ENCODE peak calls at places on chromosomes 11 and 22, in six cellular contexts. D, T, V, A, E and N are unnamed samples.

GRCh38 chr11:71214553-71215371 is 37.6 kb downstream of the SHANK2 start:
- DNase-seq in T (no peak), V (no peak), A (no peak), D (no peak), E (no peak), N (no peak)

GRCh38 chr11:41499429-41499828 is 40.0 kb upstream of the LRRC4C start:
- DNase-seq in T (no peak), E (no peak), V (no peak), D (no peak), A (no peak), N (no peak)

GRCh38 chr11:122877732-122878131 is 4.8 kb upstream of the JHY start:
- DNase-seq in V (no peak), T (no peak), D (no peak), E (no peak), A (no peak), N (no peak)

GRCh38 chr11:119335655-119336543 is 1.6 kb downstream of the RNF26 start:
- DNase-seq in T (no peak), D (no peak), E (no peak), A (no peak), V (no peak), N (no peak)

GRCh38 chr11:97269527-97269926 is 879.7 kb downstream of the JRKL start:
- DNase-seq in D (no peak), E (no peak), T (peak; percentile 14), A (peak; percentile 23), V (no peak), N (peak; percentile 5)

GRCh38 chr22:47846206-47846605 is 1083.8 kb downstream of the TBC1D22A start:
- DNase-seq in V (no peak), E (no peak), A (no peak), D (no peak), T (no peak), N (no peak)

GRCh38 chr11:117117681-117118080 is 19.5 kb upstream of the SIK3 start:
- DNase-seq in V (no peak), D (no peak), A (no peak), T (no peak), E (no peak), N (no peak)

GRCh38 chr11:70068950-70069349 is 9.2 kb upstream of the ANO1 start:
- DNase-seq in E (peak; percentile 39), D (no peak), A (no peak), V (peak; percentile 16), T (no peak), N (no peak)

GRCh38 chr22:49934891-49935557 is 16.6 kb downstream of the CRELD2 start:
- DNase-seq in E (peak; percentile 77), A (no peak), V (peak; percentile 67), T (peak; percentile 66), D (peak; percentile 39), N (no peak)

GRCh38 chr11:26947904-26948639 is 45.8 kb upstream of the FIBIN start:
- DNase-seq in V (no peak), A (peak; percentile 93), D (peak; percentile 23), E (no peak), T (peak; percentile 51), N (no peak)

GRCh38 chr22:25081409-25081824 is 118.2 kb upstream of the CRYBB3 start:
- DNase-seq in D (peak; percentile 4), T (peak; percentile 28), V (no peak), E (peak; percentile 66), A (peak; percentile 52), N (no peak)

GRCh38 chr11:78268516-78269410 is 80.0 kb downstream of the USP35 start:
- DNase-seq in V (no peak), A (no peak), E (no peak), T (no peak), D (peak; percentile 26), N (no peak)

GRCh38 chr11:67281552-67282150 is 7.5 kb upstream of the ANKRD13D start:
- DNase-seq in A (no peak), D (no peak), V (no peak), T (no peak), E (no peak), N (no peak)

GRCh38 chr11:76008474-76008873 is 193.5 kb downstream of the UVRAG start:
- DNase-seq in V (no peak), E (no peak), D (peak; percentile 84), T (peak; percentile 26), A (no peak), N (no peak)

GRCh38 chr11:116544721-116545120 is 228.1 kb downstream of the BUD13 start:
- DNase-seq in T (no peak), D (no peak), E (no peak), V (no peak), A (no peak), N (no peak)

GRCh38 chr11:71108013-71108865 is 144.1 kb downstream of the SHANK2 start:
- DNase-seq in D (no peak), A (no peak), T (no peak), E (no peak), V (no peak), N (no peak)

GRCh38 chr11:11975201-11976092 is 33.0 kb downstream of the DKK3 start:
- DNase-seq in D (no peak), T (no peak), E (peak; percentile 39), A (no peak), V (peak; percentile 19), N (no peak)

GRCh38 chr11:96054870-96055705 is 131.2 kb upstream of the MTMR2 start:
- DNase-seq in E (no peak), D (peak; percentile 64), A (peak; percentile 66), T (peak; percentile 67), V (no peak), N (peak; percentile 71)

GRCh38 chr11:77519847-77520246 is 46.0 kb upstream of the PAK1 start:
- DNase-seq in D (no peak), E (peak; percentile 40), V (peak; percentile 43), A (no peak), T (no peak), N (no peak)

GRCh38 chr11:68146010-68146540 is 24.9 kb upstream of the CHKA start:
- DNase-seq in E (no peak), D (no peak), A (no peak), T (no peak), V (no peak), N (no peak)

GRCh38 chr22:29352778-29353177 is 35.6 kb downstream of the AP1B1 start:
- DNase-seq in E (no peak), D (no peak), A (no peak), V (no peak), T (no peak), N (no peak)

GRCh38 chr11:121591405-121592033 is 138.8 kb upstream of the SORL1-AS1 start:
- DNase-seq in V (peak; percentile 65), T (peak; percentile 77), E (peak; percentile 81), D (peak; percentile 80), A (peak; percentile 92), N (peak; percentile 75)

GRCh38 chr11:1618231-1618630 is 3.7 kb downstream of the KRTAP5-4 start:
- DNase-seq in D (no peak), V (no peak), E (no peak), T (no peak), A (no peak), N (no peak)

GRCh38 chr11:93528252-93528651 is 14.9 kb downstream of the SMCO4 start:
- DNase-seq in E (no peak), A (no peak), T (no peak), D (no peak), V (no peak), N (no peak)

GRCh38 chr11:19281041-19281440 is 40.3 kb upstream of the E2F8 start:
- DNase-seq in T (peak; percentile 18), E (no peak), A (no peak), V (no peak), D (no peak), N (no peak)
- H3K4me2 ChIP-seq in T (no peak overlapping the region), E (no peak overlapping the region), A (no peak overlapping the region), V (no peak overlapping the region), D (peak overlapping the region; percentile 72), N (no peak overlapping the region)

GRCh38 chr11:129289350-129290040 is 86.2 kb upstream of the BARX2 start:
- DNase-seq in E (no peak), A (no peak), D (no peak), T (no peak), V (no peak), N (no peak)
- H4K8ac ChIP-seq in E (no peak overlapping the region), A (no peak overlapping the region), D (no peak overlapping the region), T (no peak overlapping the region), V (no peak overlapping the region), N (no peak overlapping the region)

GRCh38 chr11:126890561-126890960 is 110.0 kb downstream of the KIRREL3 start:
- DNase-seq in T (no peak), A (no peak), D (no peak), E (peak; percentile 49), V (peak; percentile 74), N (no peak)

GRCh38 chr11:126893796-126894195 is 106.8 kb downstream of the KIRREL3 start:
- DNase-seq in T (no peak), V (no peak), E (no peak), A (peak; percentile 57), D (no peak), N (no peak)

GRCh38 chr11:126892781-126893180 is 107.8 kb downstream of the KIRREL3 start:
- DNase-seq in T (no peak), E (no peak), D (no peak), V (no peak), A (no peak), N (no peak)

GRCh38 chr11:126888126-126888712 is 112.4 kb downstream of the KIRREL3 start:
- DNase-seq in T (no peak), E (no peak), A (no peak), D (no peak), V (no peak), N (no peak)

DNA sequence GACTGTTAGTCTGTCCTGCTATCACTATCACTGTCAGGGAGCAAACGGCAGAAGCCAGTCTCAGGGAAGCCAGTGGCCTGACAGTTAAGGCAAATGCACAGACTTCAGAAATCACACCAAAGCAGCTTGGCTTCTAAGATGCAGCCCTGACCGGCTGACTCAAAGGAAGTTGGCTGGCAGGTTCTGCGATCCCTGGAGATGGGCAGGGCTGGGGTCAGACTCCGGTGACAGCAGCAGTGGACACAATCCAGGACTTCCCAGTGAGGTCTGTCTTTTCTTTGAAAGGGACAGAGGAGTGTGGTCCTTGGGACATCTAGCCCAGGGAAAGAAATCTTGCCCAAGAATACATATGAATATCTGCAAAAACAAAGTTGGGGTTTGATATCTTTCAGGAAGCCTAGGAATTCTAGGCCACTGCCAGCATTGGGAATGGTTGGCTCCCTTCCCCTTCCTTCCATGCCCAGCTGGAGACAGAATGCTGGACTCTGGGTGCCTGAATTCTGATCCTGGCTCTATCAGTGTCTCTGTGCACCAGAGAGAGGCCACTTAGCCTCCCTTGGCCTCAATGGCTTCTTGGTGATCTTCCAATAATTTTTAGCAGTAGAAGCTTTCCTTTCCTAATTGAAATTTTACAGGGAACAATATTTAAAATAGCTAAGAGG is 108.9 kb downstream of the KIRREL3 start:
- DNase-seq in T (no peak), A (no peak), E (no peak), V (no peak), D (no peak), N (no peak)
- H3K14ac ChIP-seq in T (no peak overlapping the region), A (no peak overlapping the region), E (no peak overlapping the region), V (peak overlapping the region; percentile 61), D (peak overlapping the region; percentile 50), N (no peak overlapping the region)

DNA sequence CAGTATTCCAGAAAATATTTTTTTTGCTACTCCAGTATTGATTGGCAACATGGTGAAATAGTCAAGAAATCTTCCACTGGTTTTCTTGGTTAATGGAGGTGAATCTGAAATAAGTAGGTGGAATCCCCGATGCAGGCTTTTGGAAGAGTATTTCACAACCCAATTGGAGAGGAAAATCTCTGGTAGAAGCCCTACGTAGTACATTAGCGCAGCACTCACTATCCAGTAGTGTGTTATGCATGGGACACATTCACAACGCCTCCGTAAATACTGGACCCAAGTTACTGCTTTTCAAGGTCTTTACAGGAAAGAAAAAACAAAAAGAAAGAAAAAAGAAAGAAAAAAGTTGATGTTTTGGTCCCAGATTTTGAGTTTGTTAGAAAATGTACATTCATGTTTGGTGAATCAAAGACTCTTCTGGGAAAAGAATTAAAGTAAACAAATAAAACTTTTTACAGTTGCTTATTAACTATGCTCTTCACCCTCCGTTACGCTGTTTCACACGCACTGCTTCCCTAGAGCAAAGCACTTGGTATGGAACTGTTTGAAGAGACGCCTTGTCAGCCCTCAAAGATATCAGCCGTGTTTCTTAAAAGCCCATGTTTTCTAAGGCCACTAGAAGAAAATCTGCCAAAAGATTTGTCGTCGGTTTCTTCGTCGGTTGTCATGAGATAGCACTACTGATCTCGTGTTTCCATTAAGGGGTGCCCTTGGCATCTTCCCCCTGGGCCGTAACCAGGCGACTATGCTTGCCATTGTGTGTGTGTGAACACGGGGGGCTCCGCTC is 170.4 kb upstream of the CTSC start:
- DNase-seq in V (peak; percentile 43), E (no peak), A (no peak), T (peak; percentile 18), D (no peak), N (no peak)
- H3K4me2 ChIP-seq in V (peak overlapping the region; percentile 41), E (peak overlapping the region; percentile 80), A (peak overlapping the region; percentile 66), T (peak overlapping the region; percentile 74), D (no peak overlapping the region), N (peak overlapping the region; percentile 89)